ENCODE peak calls at places on chromosomes 5 and 9, in five cellular contexts. R is cardiac septum; P is HCEC 1CT; Y is activated CD4-positive, alpha-beta T cell treated with anti-CD3 and anti-CD28 coated beads for 48 hours; F is SIG-M5. G is an unnamed sample.

GRCh38 chr9:126915846-126916543 is 1.4 kb downstream of the RALGPS1 start:
- DNase-seq in R (no peak), P (no peak), Y (no peak), F (no peak), G (no peak)

GRCh38 chr9:128385493-128386205 is 14.5 kb downstream of the URM1 start:
- DNase-seq in R (no peak), P (no peak), Y (no peak), F (no peak), G (no peak)

GRCh38 chr5:38433160-38433861 is 123.1 kb downstream of the LIFR start:
- DNase-seq in R (peak), P (peak), Y (no peak), F (no peak), G (peak)

GRCh38 chr5:7874639-7875038 is 5.7 kb downstream of the MTRR start:
- DNase-seq in R (no peak), P (no peak), Y (no peak), F (no peak), G (no peak)

GRCh38 chr5:2289380-2289779 is 406.7 kb upstream of the IRX4 start:
- DNase-seq in R (no peak), P (no peak), Y (no peak), F (no peak), G (no peak)

GRCh38 chr9:83019246-83019645 is 43.7 kb downstream of the RASEF start:
- DNase-seq in R (no peak), P (no peak), Y (no peak), F (no peak), G (no peak)

GRCh38 chr5:157100140-157100679 is 8.6 kb downstream of the HAVCR2 start:
- DNase-seq in R (no peak), P (peak), Y (peak), F (peak), G (peak)

GRCh38 chr5:151961557-151961956 is 36.9 kb upstream of the GLRA1 start:
- DNase-seq in R (no peak), P (no peak), Y (no peak), F (no peak), G (no peak)

GRCh38 chr5:111494350-111494999 is 17.9 kb downstream of the STARD4 start:
- DNase-seq in R (no peak), P (no peak), Y (no peak), F (no peak), G (no peak)

GRCh38 chr5:149036970-149037369 is 25.9 kb downstream of the SH3TC2 start:
- DNase-seq in R (no peak), P (no peak), Y (no peak), F (no peak), G (no peak)

GRCh38 chr5:117488976-117489500 is 914.4 kb upstream of the SEMA6A start:
- DNase-seq in R (no peak), P (no peak), Y (no peak), F (no peak), G (no peak)

GRCh38 chr9:91131433-91131839 is 230.3 kb downstream of the AUH start:
- DNase-seq in R (no peak), P (peak), Y (peak), F (no peak), G (peak)

GRCh38 chr5:96201503-96201902 is 231.5 kb downstream of the PCSK1 start:
- DNase-seq in R (no peak), P (no peak), Y (no peak), F (no peak), G (no peak)

GRCh38 chr5:135011355-135012032 is 22.5 kb downstream of the PITX1 start:
- DNase-seq in R (peak), P (no peak), Y (no peak), F (no peak), G (no peak)

GRCh38 chr5:122392844-122393243 is 80.8 kb downstream of the SNCAIP start:
- DNase-seq in R (no peak), P (peak), Y (no peak), F (no peak), G (no peak)

GRCh38 chr9:131382850-131383729 is 10.8 kb upstream of the PRRC2B start:
- DNase-seq in R (no peak), P (peak), Y (no peak), F (no peak), G (peak)

GRCh38 chr5:10452768-10453331 is 11.2 kb downstream of the ROPN1L start:
- DNase-seq in R (no peak), P (peak), Y (no peak), F (peak), G (peak)